ENCODE peak calls at places on chromosome 14, in six cellular contexts. One of them, this sample, is unnamed.

GRCh38 chr14:95876769-95877490 is at the start of gene TUNAR:
- DNase-seq in fibroblast of pulmonary artery: peak
- DNase-seq in GM12865: no peak
- DNase-seq in astrocyte of the spinal cord: no peak
- DNase-seq in H54: no peak
- DNase-seq in LoVo: no peak
- DNase-seq in this sample: no peak

GRCh38 chr14:53214384-53214783 is 61.3 kb upstream of the DDHD1 start:
- DNase-seq in astrocyte of the spinal cord: no peak
- DNase-seq in GM12865: no peak
- DNase-seq in H54: no peak
- DNase-seq in fibroblast of pulmonary artery: no peak
- DNase-seq in LoVo: no peak
- DNase-seq in this sample: no peak

GRCh38 chr14:64698899-64699298 is 5.3 kb upstream of the PLEKHG3 start:
- DNase-seq in GM12865: no peak
- DNase-seq in fibroblast of pulmonary artery: no peak
- DNase-seq in H54: no peak
- DNase-seq in astrocyte of the spinal cord: no peak
- DNase-seq in LoVo: peak
- DNase-seq in this sample: no peak

GRCh38 chr14:101473795-101474562 is 87.3 kb upstream of the DIO3 start:
- DNase-seq in LoVo: no peak
- DNase-seq in GM12865: no peak
- DNase-seq in fibroblast of pulmonary artery: no peak
- DNase-seq in astrocyte of the spinal cord: no peak
- DNase-seq in H54: no peak
- DNase-seq in this sample: no peak

GRCh38 chr14:72613196-72613974 is 280.5 kb downstream of the DPF3 start:
- DNase-seq in GM12865: no peak
- DNase-seq in H54: no peak
- DNase-seq in fibroblast of pulmonary artery: peak
- DNase-seq in LoVo: no peak
- DNase-seq in astrocyte of the spinal cord: no peak
- DNase-seq in this sample: no peak

GRCh38 chr14:73606271-73606670 is 6.0 kb upstream of the ACOT6 start:
- DNase-seq in LoVo: no peak
- DNase-seq in GM12865: peak
- DNase-seq in astrocyte of the spinal cord: no peak
- DNase-seq in H54: no peak
- DNase-seq in fibroblast of pulmonary artery: no peak
- DNase-seq in this sample: no peak

GRCh38 chr14:22974530-22975313 is 7.6 kb downstream of the AJUBA start:
- DNase-seq in astrocyte of the spinal cord: no peak
- DNase-seq in H54: no peak
- DNase-seq in GM12865: no peak
- DNase-seq in fibroblast of pulmonary artery: no peak
- DNase-seq in LoVo: no peak
- DNase-seq in this sample: no peak

GRCh38 chr14:72730468-72730867 is 163.4 kb downstream of the DPF3 start:
- DNase-seq in LoVo: no peak
- DNase-seq in H54: no peak
- DNase-seq in astrocyte of the spinal cord: no peak
- DNase-seq in fibroblast of pulmonary artery: no peak
- DNase-seq in GM12865: no peak
- DNase-seq in this sample: no peak

GRCh38 chr14:74838141-74838540 is 37.8 kb downstream of the PROX2 start:
- DNase-seq in H54: no peak
- DNase-seq in fibroblast of pulmonary artery: no peak
- DNase-seq in astrocyte of the spinal cord: no peak
- DNase-seq in GM12865: peak
- DNase-seq in LoVo: no peak
- DNase-seq in this sample: no peak

GRCh38 chr14:76337619-76338545 is 38.1 kb upstream of the ESRRB start:
- DNase-seq in LoVo: no peak
- DNase-seq in astrocyte of the spinal cord: no peak
- DNase-seq in fibroblast of pulmonary artery: peak
- DNase-seq in H54: no peak
- DNase-seq in GM12865: no peak
- DNase-seq in this sample: no peak

GRCh38 chr14:55845963-55846851 is 266.2 kb downstream of the KTN1 start:
- DNase-seq in GM12865: no peak
- DNase-seq in fibroblast of pulmonary artery: no peak
- DNase-seq in H54: no peak
- DNase-seq in astrocyte of the spinal cord: no peak
- DNase-seq in LoVo: no peak
- DNase-seq in this sample: no peak

GRCh38 chr14:85817430-85817829 is 287.5 kb downstream of the FLRT2 start:
- DNase-seq in astrocyte of the spinal cord: no peak
- DNase-seq in H54: no peak
- DNase-seq in fibroblast of pulmonary artery: no peak
- DNase-seq in GM12865: no peak
- DNase-seq in LoVo: no peak
- DNase-seq in this sample: no peak

GRCh38 chr14:91149462-91149861 is 35.6 kb downstream of the DGLUCY start:
- DNase-seq in astrocyte of the spinal cord: peak
- DNase-seq in fibroblast of pulmonary artery: peak
- DNase-seq in LoVo: peak
- DNase-seq in GM12865: no peak
- DNase-seq in H54: peak
- DNase-seq in this sample: peak

This sample was measured in T1000.